ENCODE peak calls at places on chromosomes 2 and 18, in five cellular contexts. I, B, Z, Y and K are unnamed samples.

GRCh38 chr2:96157649-96158553 is 12.7 kb upstream of the DUSP2 start:
- DNase-seq in I (peak), B (no peak), Z (no peak), Y (peak), K (no peak)

GRCh38 chr2:223613017-223613950 is 11.1 kb upstream of the SCG2 start:
- DNase-seq in I (peak), B (peak), Z (peak), Y (peak), K (peak)

GRCh38 chr2:16747257-16747656 is 81.6 kb upstream of the CYRIA start:
- DNase-seq in I (no peak), B (no peak), Z (no peak), Y (no peak), K (no peak)

GRCh38 chr18:10851824-10852225 is 297.5 kb downstream of the PIEZO2 start:
- DNase-seq in I (peak), B (peak), Z (peak), Y (peak), K (peak)

GRCh38 chr2:185608799-185609198 is 129.8 kb upstream of the FSIP2 start:
- DNase-seq in I (no peak), B (no peak), Z (peak), Y (peak), K (peak)

GRCh38 chr18:45505497-45506206 is 109.6 kb upstream of the SLC14A2 start:
- DNase-seq in I (no peak), B (no peak), Z (no peak), Y (no peak), K (no peak)

GRCh38 chr2:25401307-25402021 is 59.7 kb upstream of the DNMT3A start:
- DNase-seq in I (no peak), B (no peak), Z (no peak), Y (no peak), K (no peak)

GRCh38 chr18:73691624-73692023 is 456.0 kb downstream of the FBXO15 start:
- DNase-seq in I (no peak), B (no peak), Z (no peak), Y (no peak), K (no peak)

GRCh38 chr18:59996370-59996966 is 96.7 kb downstream of the PMAIP1 start:
- DNase-seq in I (peak), B (peak), Z (peak), Y (peak), K (no peak)

GRCh38 chr2:238875161-238875530 is 27.3 kb downstream of the TWIST2 start:
- DNase-seq in I (no peak), B (no peak), Z (no peak), Y (no peak), K (no peak)
- H3K4me3 ChIP-seq in I (no peak), B (no peak), Z (no peak), Y (no peak), K (no peak)

GRCh38 chr2:47065343-47065742 is 89.8 kb downstream of the STPG4 start:
- DNase-seq in I (no peak), B (no peak), Z (no peak), Y (no peak), K (no peak)
- H3K9ac ChIP-seq in I (no peak), B (no peak), Z (no peak), Y (peak), K (no peak)

GRCh38 chr2:11743846-11744553 is 2.4 kb upstream of the LPIN1 start:
- DNase-seq in I (peak), B (peak), Z (peak), Y (peak), K (peak)
- TF ChIP-seq POLR2AphosphoS5 in I (peak), B (peak), Z (peak), Y (peak), K (no peak)

DNA sequence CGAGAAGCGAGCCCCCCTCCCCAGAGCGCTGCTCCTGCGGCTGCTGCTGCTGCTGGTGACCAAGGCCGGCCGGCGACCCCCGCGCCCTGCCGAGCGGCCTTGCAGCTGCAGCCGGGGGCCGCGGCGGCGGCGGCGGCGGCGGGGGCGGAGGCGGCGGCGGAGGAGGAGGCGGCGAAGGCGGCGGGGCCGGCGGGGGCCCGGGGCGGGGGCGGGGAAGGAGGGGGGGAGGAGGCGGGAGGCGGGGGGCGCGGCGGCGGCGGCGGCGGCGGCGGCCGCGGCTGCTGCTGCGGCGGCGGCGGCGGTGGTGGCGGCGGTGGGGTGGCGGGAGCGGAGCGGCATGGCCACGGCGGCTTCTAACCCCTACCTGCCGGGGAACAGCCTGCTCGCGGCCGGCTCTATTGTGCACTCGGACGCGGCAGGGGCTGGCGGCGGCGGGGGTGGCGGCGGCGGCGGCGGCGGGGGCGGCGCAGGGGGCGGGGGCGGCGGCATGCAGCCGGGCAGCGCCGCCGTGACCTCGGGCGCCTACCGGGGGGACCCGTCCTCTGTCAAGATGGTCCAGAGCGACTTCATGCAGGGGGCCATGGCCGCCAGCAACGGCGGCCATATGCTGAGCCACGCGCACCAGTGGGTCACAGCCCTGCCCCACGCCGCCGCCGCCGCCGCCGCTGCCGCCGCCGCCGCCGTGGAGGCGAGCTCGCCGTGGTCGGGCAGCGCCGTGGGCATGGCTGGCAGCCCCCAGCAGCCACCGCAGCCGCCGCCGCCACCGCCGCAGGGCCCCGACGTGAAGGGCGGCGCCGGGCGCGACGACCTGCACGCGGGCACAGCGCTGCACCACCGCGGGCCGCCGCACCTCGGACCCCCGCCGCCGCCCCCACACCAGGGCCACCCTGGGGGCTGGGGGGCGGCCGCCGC is 1.5 kb downstream of the POU3F3 start:
- DNase-seq in I (no peak), B (no peak), Z (no peak), Y (peak), K (no peak)
- H3K4me3 ChIP-seq in I (no peak), B (no peak), Z (no peak), Y (no peak), K (peak)

GRCh38 chr2:168968342-168968741 is 62.8 kb downstream of the ABCB11 start:
- DNase-seq in I (no peak), B (no peak), Z (no peak), Y (no peak), K (no peak)
- H3K9ac ChIP-seq in I (no peak), B (no peak), Z (no peak), Y (no peak), K (no peak)

GRCh38 chr2:207166349-207167128 is 791 bp upstream of the KLF7 start:
- DNase-seq in I (peak), B (peak), Z (peak), Y (peak), K (no peak)

GRCh38 chr2:207163815-207164747 is 1.7 kb downstream of the KLF7 start:
- DNase-seq in I (no peak), B (peak), Z (peak), Y (no peak), K (no peak)

GRCh38 chr2:207167129-207167923 is 1.6 kb upstream of the KLF7 start:
- DNase-seq in I (no peak), B (peak), Z (no peak), Y (no peak), K (no peak)

GRCh38 chr2:207165121-207166038 is at the start of gene KLF7:
- DNase-seq in I (no peak), B (no peak), Z (peak), Y (peak), K (no peak)

DNA sequence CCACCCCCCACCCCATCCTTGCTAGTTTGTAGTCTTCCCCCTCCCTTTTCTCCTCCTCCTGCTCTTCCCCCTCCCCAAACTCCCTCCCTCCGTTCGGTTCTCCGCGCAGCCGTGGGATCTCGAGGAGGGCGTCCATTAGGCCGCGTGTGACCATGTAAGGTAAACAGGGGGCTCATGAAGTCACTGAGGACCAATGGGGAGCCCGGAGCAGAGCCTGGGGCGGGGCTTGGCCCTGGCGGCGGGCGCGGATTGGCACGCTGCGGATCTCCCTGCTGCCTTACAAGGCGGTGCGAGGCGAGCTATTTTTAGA is 246 bp upstream of the KLF7 start:
- DNase-seq in I (peak), B (peak), Z (peak), Y (peak), K (peak)
- TF ChIP-seq POLR2AphosphoS5 in I (no peak), B (no peak), Z (no peak), Y (no peak), K (no peak)